ENCODE peak calls at places on chromosomes 13 and 19, in four cellular contexts. C is H1, Y is HepG2, E is GM12878. J is an unnamed sample.

GRCh38 chr19:53511933-53512374 is 26.0 kb upstream of the ZNF331 start:
- DNase-seq in Y (peak; percentile 71), E (no peak), C (peak; percentile 59), J (peak; percentile 63)

GRCh38 chr13:28579334-28579733 is 79.6 kb upstream of the POMP start:
- DNase-seq in Y (no peak), E (no peak), C (no peak), J (no peak)

GRCh38 chr13:30884543-30884942 is 21.5 kb upstream of the MEDAG start:
- DNase-seq in C (no peak), Y (no peak), E (no peak), J (peak; percentile 9)

GRCh38 chr13:27790523-27790922 is 1.8 kb upstream of the GSX1 start:
- DNase-seq in Y (no peak), E (no peak), C (no peak), J (no peak)

GRCh38 chr13:47929156-47929555 is 71.9 kb downstream of the SUCLA2 start:
- DNase-seq in E (no peak), Y (no peak), C (no peak), J (no peak)

GRCh38 chr13:93900735-93901134 is 578.7 kb downstream of the DCT start:
- DNase-seq in E (no peak), C (no peak), Y (no peak), J (no peak)

GRCh38 chr13:59103004-59103768 is 1060.5 kb downstream of the DIAPH3 start:
- DNase-seq in C (no peak), Y (no peak), E (no peak), J (no peak)

GRCh38 chr19:1082928-1083816 is 12.0 kb downstream of the POLR2E start:
- DNase-seq in Y (no peak), C (no peak), E (no peak), J (no peak)

GRCh38 chr13:92739306-92739818 is 487.2 kb upstream of the GPC6 start:
- DNase-seq in E (no peak), C (no peak), Y (no peak), J (no peak)

GRCh38 chr19:45424191-45425058 is 708 bp upstream of the ERCC1 start:
- DNase-seq in C (no peak), E (no peak), Y (peak; percentile 86), J (peak; percentile 78)

GRCh38 chr19:5016781-5017180 is 47.9 kb downstream of the KDM4B start:
- DNase-seq in Y (no peak), E (no peak), C (no peak), J (peak; percentile 34)

GRCh38 chr13:49935171-49936084 is 712 bp downstream of the SPRYD7 start:
- DNase-seq in E (no peak), Y (peak; percentile 17), C (peak; percentile 3), J (peak; percentile 44)

GRCh38 chr13:80256352-80256932 is 84.5 kb downstream of the SPRY2 start:
- DNase-seq in C (no peak), Y (no peak), E (no peak), J (no peak)

GRCh38 chr13:113023217-113023597 is 54.2 kb downstream of the MCF2L start:
- DNase-seq in Y (peak; percentile 44), E (no peak), C (no peak), J (no peak)

GRCh38 chr19:18796239-18796638 is 5.1 kb upstream of the COMP start:
- DNase-seq in Y (no peak), C (no peak), E (no peak), J (no peak)

GRCh38 chr13:113117335-113117872 is 5.2 kb upstream of the F10 start:
- DNase-seq in E (no peak), C (no peak), Y (no peak), J (no peak)

GRCh38 chr19:58021541-58022282 is 12.1 kb upstream of the ZSCAN1 start:
- DNase-seq in E (no peak), Y (peak; percentile 53), C (no peak), J (peak; percentile 37)

GRCh38 chr13:95254341-95254740 is 46.9 kb downstream of the ABCC4 start:
- DNase-seq in Y (no peak), C (no peak), E (no peak), J (no peak)

GRCh38 chr13:49300716-49301589 is 53.2 kb downstream of the CDADC1 start:
- DNase-seq in E (peak; percentile 42), Y (peak; percentile 77), C (no peak), J (peak; percentile 77)

GRCh38 chr13:114049026-114049425 is 75.2 kb upstream of the C13orf46 start:
- DNase-seq in Y (no peak), C (no peak), E (no peak), J (no peak)

GRCh38 chr19:17245535-17245984 is at the start of gene NR2F6:
- DNase-seq in C (no peak), E (no peak), Y (no peak), J (peak; percentile 80)

GRCh38 chr19:17248011-17248776 is 2.5 kb upstream of the NR2F6 start:
- DNase-seq in E (no peak), Y (peak; percentile 83), C (no peak), J (peak; percentile 81)

GRCh38 chr19:17243854-17244617 is 1.7 kb downstream of the NR2F6 start:
- DNase-seq in Y (peak; percentile 51), E (no peak), C (no peak), J (peak; percentile 65)

GRCh38 chr19:17244618-17245534 is 843 bp downstream of the NR2F6 start:
- DNase-seq in Y (no peak), C (no peak), E (no peak), J (no peak)

GRCh38 chr19:17246681-17247425 is 1.1 kb upstream of the NR2F6 start:
- DNase-seq in E (no peak), C (no peak), Y (peak; percentile 80), J (no peak)
- TF ChIP-seq TAF1 in E (no peak), C (no peak), Y (no peak), J (no peak)

DNA sequence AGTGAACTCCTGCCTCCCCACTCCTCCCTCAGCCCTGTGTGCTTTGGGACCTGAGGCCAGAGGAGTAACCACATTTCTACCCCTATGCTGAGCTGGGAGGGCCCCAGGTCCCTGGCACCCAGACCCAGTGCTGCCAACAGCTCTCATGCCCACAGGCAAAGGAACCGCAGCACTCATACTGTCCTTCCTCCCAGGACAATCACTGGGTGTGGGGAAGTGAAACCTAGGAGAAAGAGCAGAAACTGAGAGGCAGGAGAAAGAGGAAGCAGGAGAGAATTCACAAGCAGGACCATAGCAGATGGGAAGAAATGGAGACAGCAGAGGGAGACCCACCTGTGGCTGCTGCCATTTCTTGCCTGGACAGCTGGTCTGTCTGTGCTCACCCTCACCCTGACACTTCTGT is 18.8 kb downstream of the CCDC97 start:
- DNase-seq in C (no peak), E (no peak), Y (no peak), J (no peak)
- H3K4me1 ChIP-seq in C (peaks cover 15% of the 10 kb centered on the region), E (peaks cover 37% of the 10 kb centered on the region), Y (peaks cover 36% of the 10 kb centered on the region), J (peaks cover 41% of the 10 kb centered on the region)

DNA sequence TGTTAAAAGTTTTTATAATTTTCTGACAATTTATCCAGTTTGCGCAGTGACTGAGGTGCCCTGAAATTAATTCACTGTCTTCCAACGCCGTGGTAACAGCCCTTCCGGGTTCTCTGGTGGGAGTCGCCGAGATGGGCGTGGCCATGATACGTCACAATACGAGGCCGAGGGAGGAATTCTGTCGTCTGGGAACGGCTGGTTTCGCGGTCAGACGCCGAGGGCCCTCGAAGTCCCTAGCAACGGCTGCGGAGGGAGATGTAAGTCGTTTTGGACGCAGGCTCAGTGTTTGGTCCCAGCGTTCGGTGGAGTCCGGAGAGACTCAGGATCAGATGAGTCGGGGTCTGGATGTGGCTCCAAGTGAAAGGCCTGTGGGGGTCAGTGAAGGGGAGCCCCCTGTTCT is 21.7 kb downstream of the ZNF613 start:
- DNase-seq in E (no peak), Y (no peak), C (no peak), J (no peak)
- TF ChIP-seq ATF3 in E (no peak), Y (no peak), C (no peak), J (no peak)

DNA sequence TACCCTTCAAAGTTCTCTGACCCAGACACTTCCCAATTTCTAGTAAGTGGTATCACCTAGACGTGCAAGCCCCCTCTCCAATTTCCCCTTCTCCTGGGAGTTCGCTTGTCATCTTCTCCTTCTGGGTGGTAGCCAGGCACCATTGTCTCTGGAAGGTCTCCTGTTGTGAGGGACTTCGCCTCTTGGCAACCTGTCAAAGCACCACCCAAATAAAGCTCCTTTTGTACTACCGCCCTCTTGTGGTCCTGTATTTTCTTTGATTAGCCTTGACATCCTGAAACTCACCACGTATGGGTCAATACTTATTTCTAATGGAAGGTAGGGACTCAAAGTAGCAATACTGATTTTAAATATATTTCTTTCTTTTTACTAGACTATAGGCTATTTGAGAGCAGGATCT is 8.2 kb downstream of the GPC5 start:
- DNase-seq in Y (peak; percentile 79), E (no peak), C (peak; percentile 31), J (peak; percentile 83)
- TF ChIP-seq TAF1 in Y (no peak), E (no peak), C (no peak), J (no peak)

DNA sequence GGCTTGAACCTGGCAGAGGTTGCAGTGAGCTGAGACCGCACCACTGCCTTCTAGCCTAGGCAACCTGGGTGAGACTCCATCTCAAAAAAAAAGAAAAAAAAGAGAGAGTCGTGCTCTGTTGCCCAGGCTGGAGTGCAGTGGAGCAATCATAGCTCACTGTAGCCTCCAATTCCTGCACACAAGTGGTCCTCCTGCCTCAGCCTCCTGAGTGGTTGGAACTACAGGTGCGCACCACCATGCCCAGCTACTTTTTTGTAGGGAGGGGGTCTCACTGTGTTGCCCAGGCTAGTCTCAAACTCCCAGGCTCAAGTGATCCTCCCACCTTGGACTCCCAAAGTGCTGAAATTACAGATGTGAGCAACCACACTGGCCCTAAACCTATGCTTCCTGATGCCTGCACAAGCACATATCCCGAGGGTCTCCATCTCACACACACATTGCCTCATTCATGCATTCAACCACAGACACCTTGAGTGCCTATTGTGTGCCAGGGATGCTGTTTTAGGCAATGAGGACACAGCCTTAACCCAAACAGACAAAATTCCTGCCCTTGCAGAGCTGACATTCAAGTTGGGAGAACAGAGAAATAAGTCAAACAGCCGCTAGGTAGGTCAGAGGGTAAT is 2.2 kb downstream of the ANGPTL6 start:
- DNase-seq in E (no peak), C (no peak), Y (no peak), J (no peak)
- H3K4me1 ChIP-seq in E (peaks cover 48% of the 10 kb centered on the region), C (no peaks in the 10 kb centered on the region), Y (peaks cover 38% of the 10 kb centered on the region), J (peaks cover 38% of the 10 kb centered on the region)